ENCODE peak calls at places on chromosome 12, in five cellular contexts. H, R, T, I and Y are unnamed samples.

GRCh38 chr12:108955225-108955835 is 65.5 kb downstream of the SVOP start:
- DNase-seq in H (no peak), R (no peak), T (no peak), I (peak), Y (no peak)

GRCh38 chr12:113254298-113254697 is 33.0 kb downstream of the TPCN1 start:
- DNase-seq in H (no peak), R (no peak), T (no peak), I (no peak), Y (no peak)

GRCh38 chr12:131720921-131721320 is 10.0 kb downstream of the SFSWAP start:
- DNase-seq in H (no peak), R (no peak), T (no peak), I (no peak), Y (no peak)

GRCh38 chr12:3119745-3120660 is 42.8 kb downstream of the TSPAN9 start:
- DNase-seq in H (no peak), R (no peak), T (no peak), I (no peak), Y (no peak)

GRCh38 chr12:67052981-67053380 is 216.2 kb upstream of the CAND1 start:
- DNase-seq in H (no peak), R (no peak), T (no peak), I (no peak), Y (no peak)

GRCh38 chr12:87816186-87816585 is 213.0 kb downstream of the C12orf50 start:
- DNase-seq in H (no peak), R (no peak), T (no peak), I (no peak), Y (no peak)

GRCh38 chr12:132783917-132784531 is 22.4 kb upstream of the ANKLE2 start:
- DNase-seq in H (no peak), R (no peak), T (no peak), I (no peak), Y (no peak)

GRCh38 chr12:132014092-132014914 is 64.6 kb downstream of the EP400 start:
- DNase-seq in H (no peak), R (no peak), T (no peak), I (no peak), Y (no peak)

GRCh38 chr12:132154341-132154761 is 10.1 kb downstream of the NOC4L start:
- DNase-seq in H (no peak), R (no peak), T (no peak), I (no peak), Y (no peak)

GRCh38 chr12:12560587-12561304 is 1.9 kb downstream of the DUSP16 start:
- DNase-seq in H (peak), R (no peak), T (peak), I (no peak), Y (peak)

GRCh38 chr12:40980346-40981005 is 207.6 kb upstream of the PDZRN4 start:
- DNase-seq in H (no peak), R (no peak), T (no peak), I (no peak), Y (no peak)

GRCh38 chr12:57171668-57172067 is 24.2 kb upstream of the LRP1-AS start:
- DNase-seq in H (no peak), R (no peak), T (no peak), I (no peak), Y (no peak)

GRCh38 chr12:58069268-58069967 is 128.1 kb downstream of the ATP23 start:
- DNase-seq in H (peak), R (no peak), T (no peak), I (no peak), Y (no peak)